ENCODE peak calls at places on chromosomes 5 and 9, in nine cellular contexts. S is HepG2; U is WTC11; W is lower lobe of right lung; A is stimulated activated CD4-positive, alpha-beta T cell treated with anti-CD3 and anti-CD28 coated beads, Interleukin-15, amount 100 ng/mL, for 1 hour; V is glomerular endothelial cell; L is CD8-positive, alpha-beta T cell; B is astrocyte of the hippocampus; O is activated effector memory CD4-positive, alpha-beta T cell treated with anti-CD3 and anti-CD28 coated beads, Interleukin-2, amount 50 U/mL, for 16 hours. Q is an unnamed sample.

GRCh38 chr9:33517373-33517772 is 6.7 kb upstream of the ANKRD18B start:
- DNase-seq in S (peak; percentile 21), U (no peak), W (no peak), A (no peak), V (no peak), L (no peak), B (peak; percentile 58), O (no peak), Q (no peak)

GRCh38 chr5:122312670-122312988 is 592 bp downstream of the SNCAIP start:
- DNase-seq in S (no peak), U (peak; percentile 29), W (no peak), A (no peak), V (no peak), L (no peak), B (peak; percentile 72), O (no peak), Q (no peak)

GRCh38 chr9:18539203-18539602 is 65.2 kb downstream of the ADAMTSL1 start:
- DNase-seq in S (peak; percentile 6), U (no peak), W (no peak), A (no peak), V (no peak), L (no peak), B (no peak), O (no peak), Q (no peak)

GRCh38 chr9:34988218-34989055 is 1.1 kb upstream of the DNAJB5 start:
- DNase-seq in S (no peak), U (no peak), W (peak; percentile 67), A (no peak), V (no peak), L (peak; percentile 59), B (peak; percentile 27), O (peak; percentile 83), Q (no peak)

GRCh38 chr9:34457266-34458012 is 931 bp downstream of the FAM219A start:
- DNase-seq in S (no peak), U (peak; percentile 68), W (peak; percentile 68), A (no peak), V (no peak), L (peak; percentile 22), B (peak; percentile 89), O (no peak), Q (no peak)

GRCh38 chr5:108681079-108681921 is 66.4 kb upstream of the FER start:
- DNase-seq in S (peak; percentile 50), U (no peak), W (no peak), A (no peak), V (peak; percentile 41), L (peak; percentile 20), B (peak; percentile 80), O (no peak), Q (peak; percentile 45)

GRCh38 chr5:88269222-88269771 is 652 bp upstream of the TMEM161B start:
- DNase-seq in S (peak; percentile 6), U (no peak), W (no peak), A (no peak), V (no peak), L (peak; percentile 17), B (peak; percentile 46), O (peak; percentile 67), Q (no peak)

GRCh38 chr5:139287890-139288635 is 5.5 kb upstream of the MATR3 start:
- DNase-seq in S (no peak), U (no peak), W (no peak), A (no peak), V (no peak), L (no peak), B (no peak), O (no peak), Q (no peak)

GRCh38 chr5:176401281-176402205 is 13.0 kb downstream of the HIGD2A start:
- DNase-seq in S (no peak), U (no peak), W (no peak), A (no peak), V (no peak), L (no peak), B (no peak), O (peak; percentile 49), Q (no peak)

GRCh38 chr5:179355976-179356968 is 11.0 kb upstream of the ADAMTS2 start:
- DNase-seq in S (no peak), U (no peak), W (no peak), A (no peak), V (no peak), L (no peak), B (no peak), O (no peak), Q (no peak)

GRCh38 chr9:117184173-117184572 is 230.7 kb downstream of the ASTN2 start:
- DNase-seq in S (no peak), U (no peak), W (no peak), A (no peak), V (no peak), L (no peak), B (no peak), O (no peak), Q (no peak)

GRCh38 chr5:180070726-180071417 is 687 bp downstream of the RNF130 start:
- DNase-seq in S (no peak), U (no peak), W (no peak), A (no peak), V (no peak), L (no peak), B (peak; percentile 73), O (no peak), Q (no peak)

GRCh38 chr5:152853361-152853760 is 448.3 kb upstream of the NMUR2 start:
- DNase-seq in S (no peak), U (no peak), W (no peak), A (no peak), V (no peak), L (no peak), B (no peak), O (no peak), Q (no peak)

GRCh38 chr5:137201876-137202275 is 297.2 kb downstream of the SPOCK1 start:
- DNase-seq in S (no peak), U (no peak), W (no peak), A (no peak), V (no peak), L (no peak), B (no peak), O (no peak), Q (no peak)

GRCh38 chr5:321726-322251 is 275 bp downstream of the AHRR start:
- DNase-seq in S (no peak), U (no peak), W (no peak), A (no peak), V (no peak), L (no peak), B (no peak), O (peak; percentile 63), Q (no peak)

GRCh38 chr5:20370061-20370460 is 382.1 kb upstream of the CDH18 start:
- DNase-seq in S (no peak), U (no peak), W (no peak), A (no peak), V (no peak), L (no peak), B (no peak), O (no peak), Q (no peak)

GRCh38 chr5:74296685-74297084 is 343.8 kb downstream of the ENC1 start:
- DNase-seq in S (no peak), U (no peak), W (no peak), A (no peak), V (no peak), L (no peak), B (peak; percentile 78), O (no peak), Q (no peak)

GRCh38 chr5:66987949-66988838 is 208.4 kb downstream of the CD180 start:
- DNase-seq in S (peak; percentile 36), U (no peak), W (no peak), A (no peak), V (no peak), L (no peak), B (peak; percentile 52), O (no peak), Q (no peak)

GRCh38 chr9:127224178-127224882 is 40.2 kb upstream of the GARNL3 start:
- DNase-seq in S (peak; percentile 85), U (peak; percentile 99), W (peak; percentile 91), A (peak; percentile 84), V (peak; percentile 7), L (peak; percentile 89), B (peak; percentile 92), O (peak; percentile 95), Q (peak; percentile 74)

GRCh38 chr9:131959887-131960286 is 119.8 kb downstream of the MED27 start:
- DNase-seq in S (no peak), U (no peak), W (no peak), A (no peak), V (no peak), L (no peak), B (no peak), O (no peak), Q (no peak)

GRCh38 chr5:20367178-20367577 is 379.2 kb upstream of the CDH18 start:
- DNase-seq in S (no peak), U (no peak), W (no peak), A (no peak), V (no peak), L (no peak), B (no peak), O (no peak), Q (no peak)

GRCh38 chr5:14560091-14560595 is 21.4 kb upstream of the OTULINL start:
- DNase-seq in S (no peak), U (no peak), W (no peak), A (no peak), V (no peak), L (peak; percentile 9), B (no peak), O (no peak), Q (no peak)

GRCh38 chr5:164518049-164518740 is 1012.8 kb downstream of the MAT2B start:
- DNase-seq in S (no peak), U (no peak), W (no peak), A (no peak), V (no peak), L (no peak), B (no peak), O (no peak), Q (no peak)

GRCh38 chr5:93120048-93120447 is 461.0 kb downstream of the NR2F1-AS1 start:
- DNase-seq in S (no peak), U (no peak), W (no peak), A (no peak), V (no peak), L (no peak), B (no peak), O (no peak), Q (no peak)

GRCh38 chr5:53035868-53036381 is 46.8 kb downstream of the ITGA2 start:
- DNase-seq in S (no peak), U (no peak), W (no peak), A (no peak), V (no peak), L (no peak), B (no peak), O (no peak), Q (no peak)

Q was measured in iPS DF 6.9.